ENCODE peak calls at places on chromosomes 6 and 20, in nine cellular contexts. T is mesothelial cell of epicardium, Z is heart right ventricle, O is endothelial cell, C is epithelial cell of proximal tubule, M is adrenal gland, J is neural progenitor cell, H is HepG2, K is GM20000. N is an unnamed sample.

GRCh38 chr20:4513720-4514119 is 208.0 kb upstream of the PRND start:
- DNase-seq in C (peak), M (no peak), J (no peak), K (no peak), T (no peak), Z (no peak), O (no peak), H (no peak), N (peak)

GRCh38 chr20:45833883-45834796 is 541 bp downstream of the SNX21 start:
- DNase-seq in H (peak), M (peak), O (peak), Z (peak), C (no peak), K (peak), T (peak), J (peak), N (no peak)

GRCh38 chr6:149755300-149756260 is 6.0 kb downstream of the PCMT1 start:
- DNase-seq in K (peak), J (no peak), O (no peak), M (no peak), T (no peak), H (no peak), Z (no peak), C (no peak), N (no peak)

GRCh38 chr20:20933559-20933958 is 172.6 kb downstream of the LINC00237 start:
- DNase-seq in K (no peak), J (no peak), T (no peak), O (no peak), H (no peak), M (no peak), C (no peak), Z (no peak), N (no peak)

GRCh38 chr20:20699144-20699543 is 13.3 kb downstream of the RALGAPA2 start:
- DNase-seq in K (no peak), O (no peak), M (no peak), C (no peak), H (peak), Z (no peak), J (no peak), T (no peak), N (no peak)

GRCh38 chr6:128600397-128600951 is 80.1 kb upstream of the PTPRK start:
- DNase-seq in M (no peak), K (no peak), O (peak), H (no peak), J (no peak), Z (no peak), T (no peak), C (no peak), N (peak)

GRCh38 chr20:32527447-32528055 is 57.6 kb downstream of the NOL4L start:
- DNase-seq in H (no peak), O (no peak), K (no peak), C (no peak), Z (no peak), T (no peak), M (no peak), J (peak), N (no peak)

GRCh38 chr6:145669627-145670034 is 65.7 kb downstream of the EPM2A start:
- DNase-seq in K (no peak), O (no peak), J (no peak), T (no peak), H (no peak), C (no peak), Z (no peak), M (no peak), N (peak)

GRCh38 chr6:26311385-26312095 is 53.5 kb upstream of the BTN3A2 start:
- DNase-seq in K (no peak), J (peak), M (no peak), O (no peak), Z (no peak), T (no peak), C (no peak), H (peak), N (peak)

GRCh38 chr6:1029196-1029595 is 282.7 kb upstream of the FOXQ1 start:
- DNase-seq in O (no peak), T (no peak), J (no peak), M (no peak), H (no peak), C (peak), K (no peak), Z (no peak), N (peak)

GRCh38 chr20:50053790-50054547 is 59.0 kb downstream of the UBE2V1 start:
- DNase-seq in Z (no peak), C (no peak), K (no peak), T (no peak), M (no peak), H (no peak), J (no peak), O (no peak), N (no peak)

GRCh38 chr6:32045811-32046449 is 7.7 kb downstream of the CYP21A2 start:
- DNase-seq in K (no peak), Z (peak), O (no peak), H (no peak), T (no peak), J (no peak), M (peak), C (no peak), N (no peak)

GRCh38 chr6:68087399-68088133 is 547.5 kb upstream of the ADGRB3 start:
- DNase-seq in J (no peak), K (peak), H (no peak), M (no peak), O (no peak), T (no peak), Z (no peak), C (no peak), N (no peak)

GRCh38 chr6:129644567-129645015 is 65.4 kb downstream of the ARHGAP18 start:
- DNase-seq in H (peak), K (no peak), T (no peak), Z (no peak), O (no peak), J (no peak), M (no peak), C (no peak), N (peak)

GRCh38 chr6:53369051-53369450 is 20.3 kb upstream of the ELOVL5 start:
- DNase-seq in Z (no peak), M (no peak), K (no peak), H (no peak), J (no peak), O (no peak), C (no peak), T (no peak), N (no peak)
- TF ChIP-seq CTCF in Z (no peak), M (no peak), K (no peak), H (no peak), J (no peak), O (no peak), C (no peak), T (no peak), N (no peak)

GRCh38 chr6:155319902-155320301 is 5.6 kb upstream of the TFB1M start:
- DNase-seq in J (no peak), M (no peak), T (no peak), K (no peak), O (no peak), Z (no peak), C (no peak), H (no peak), N (no peak)

GRCh38 chr6:155315516-155315871 is 1.2 kb upstream of the TFB1M start:
- DNase-seq in M (no peak), O (no peak), Z (no peak), H (peak), C (peak), T (no peak), J (no peak), K (no peak), N (no peak)

GRCh38 chr6:155314773-155315515 is 660 bp upstream of the TFB1M start:
- DNase-seq in T (no peak), C (peak), O (no peak), K (peak), Z (peak), M (peak), J (no peak), H (peak), N (peak)

GRCh38 chr6:155316419-155316818 is 2.1 kb upstream of the TFB1M start:
- DNase-seq in C (no peak), H (no peak), J (no peak), Z (no peak), M (no peak), K (no peak), T (no peak), O (no peak), N (no peak)

DNA sequence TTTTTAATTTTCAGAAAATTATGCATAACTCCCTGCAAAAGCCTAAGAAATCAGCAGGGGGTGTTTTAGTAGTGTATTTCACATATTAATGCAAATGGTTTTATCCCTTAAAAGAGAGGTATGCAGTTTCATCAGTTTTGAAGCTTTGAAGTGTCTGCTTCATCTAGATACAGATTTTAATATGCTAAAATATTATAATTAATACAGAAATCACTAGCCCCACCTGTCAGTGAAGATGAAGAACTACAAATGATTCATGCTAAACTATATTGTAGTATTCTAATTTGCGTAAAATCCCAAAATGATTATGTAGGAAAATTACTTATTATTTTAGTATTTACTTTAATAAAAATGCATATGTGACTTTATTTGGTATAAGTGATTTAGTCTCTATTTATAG is 2.9 kb upstream of the TFB1M start:
- DNase-seq in H (no peak), T (no peak), O (no peak), K (no peak), C (no peak), J (no peak), M (no peak), Z (no peak), N (no peak)
- TF ChIP-seq CTCF in H (no peak), T (no peak), O (peak), K (no peak), C (no peak), J (peak), M (no peak), Z (no peak), N (peak)

DNA sequence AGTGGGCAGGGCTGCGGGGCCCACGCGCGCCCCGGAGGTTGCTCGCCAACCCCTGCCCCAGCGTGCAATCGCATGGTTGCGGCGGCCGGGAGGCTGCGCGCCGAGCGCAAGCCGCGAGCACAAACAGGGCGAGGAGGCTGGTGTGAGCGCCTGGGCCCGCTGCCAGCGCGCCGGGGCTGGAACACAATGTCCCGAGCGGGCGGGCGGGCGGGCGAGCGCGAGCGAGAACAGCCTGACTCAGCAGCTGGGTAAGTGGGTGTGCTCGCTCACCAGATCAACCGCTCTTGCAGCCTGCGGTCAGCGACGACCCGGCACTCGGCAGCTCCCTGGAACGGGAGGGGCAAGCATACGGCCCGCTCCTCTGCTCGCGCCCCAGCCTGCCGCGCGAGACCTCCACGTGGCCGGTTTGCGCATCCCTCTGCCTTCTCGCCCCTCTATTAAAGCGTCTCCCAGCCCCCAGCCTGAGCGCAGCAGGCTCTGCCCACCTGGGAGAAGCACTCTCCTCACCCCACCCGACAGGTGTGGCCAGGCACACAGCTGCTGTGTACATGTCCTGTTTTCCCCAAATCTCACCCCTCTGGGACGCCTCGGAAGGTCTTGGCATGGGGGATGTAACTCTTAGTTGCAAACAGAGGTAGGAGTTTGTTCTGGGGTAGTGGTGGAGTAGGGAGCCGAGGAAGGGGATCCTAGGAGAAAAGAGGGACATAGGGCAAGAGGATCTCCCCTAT is 8.7 kb upstream of the ARMC12 start:
- DNase-seq in K (peak), Z (peak), J (peak), C (no peak), T (peak), H (peak), O (peak), M (peak), N (peak)
- TF ChIP-seq CTCF in K (no peak), Z (no peak), J (no peak), C (no peak), T (no peak), H (no peak), O (no peak), M (peak), N (no peak)

DNA sequence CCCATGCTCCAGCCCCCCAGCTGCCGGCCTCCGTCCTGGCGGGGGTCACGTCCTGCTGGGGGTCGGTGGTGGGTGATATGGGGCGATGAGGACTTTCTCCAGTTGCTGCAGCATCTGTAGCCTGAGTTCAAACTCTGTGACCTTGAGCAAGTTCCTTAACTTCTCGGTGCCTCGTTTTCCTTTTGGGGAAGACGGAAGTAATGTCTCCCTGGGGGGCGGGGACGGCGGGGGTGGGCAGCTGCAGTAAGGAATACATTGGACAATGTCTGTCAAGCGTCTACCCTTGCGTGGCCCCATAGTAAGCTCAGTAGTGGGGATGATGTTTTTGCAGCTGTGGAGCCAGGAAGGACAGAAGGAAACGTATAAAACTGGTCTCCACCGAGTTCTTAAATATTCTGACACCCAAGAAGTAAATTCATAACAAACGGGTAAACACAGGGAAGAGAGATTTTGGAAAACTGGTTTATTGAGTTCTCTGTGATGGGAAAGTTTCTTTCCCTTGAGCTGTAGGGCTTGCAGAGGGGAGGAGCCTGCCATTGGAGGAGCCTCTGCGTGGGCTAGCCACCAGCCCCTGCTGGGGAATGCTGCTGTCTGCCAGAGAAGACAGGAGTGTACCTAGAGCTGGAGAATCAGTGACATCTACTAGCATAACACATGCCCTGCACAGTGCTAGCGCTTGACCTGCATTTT is 1.0 kb upstream of the ACSS1 start:
- DNase-seq in Z (no peak), C (no peak), K (no peak), H (peak), O (no peak), T (no peak), M (peak), J (peak), N (no peak)
- TF ChIP-seq CTCF in Z (no peak), C (no peak), K (no peak), H (no peak), O (no peak), T (no peak), M (no peak), J (no peak), N (no peak)

GRCh38 chr6:82251942-82252341 is 4.4 kb upstream of the IBTK start:
- DNase-seq in O (no peak), Z (no peak), H (peak), K (peak), J (peak), C (no peak), T (no peak), M (no peak), N (peak)
- TF ChIP-seq CTCF in O (peak), Z (peak), H (peak), K (peak), J (peak), C (peak), T (peak), M (peak), N (peak)

DNA sequence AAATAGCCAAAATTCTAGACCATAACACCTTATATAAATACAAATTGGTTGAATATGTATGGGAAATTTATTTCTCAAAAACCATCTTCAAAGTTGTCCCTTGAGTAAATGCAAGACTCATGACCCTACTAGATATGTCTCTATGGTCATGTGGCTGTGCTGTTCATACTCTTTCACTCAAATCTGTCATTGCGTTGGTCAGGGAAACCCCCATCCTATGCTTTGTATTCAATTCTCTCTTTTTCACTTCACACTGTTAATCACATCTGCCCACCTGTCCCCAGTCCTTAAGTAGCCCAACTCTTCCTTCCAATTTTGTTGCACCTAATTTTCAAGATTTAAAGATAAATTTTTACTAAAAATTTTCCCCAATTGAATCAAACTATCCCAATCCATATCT is 51.0 kb downstream of the RPS12 start:
- DNase-seq in M (no peak), Z (no peak), J (no peak), C (no peak), T (no peak), K (peak), H (no peak), O (no peak), N (no peak)
- TF ChIP-seq CTCF in M (no peak), Z (no peak), J (no peak), C (no peak), T (no peak), K (no peak), H (no peak), O (no peak), N (no peak)

GRCh38 chr20:1442304-1442703 is 24.3 kb downstream of the NSFL1C start:
- DNase-seq in J (no peak), M (no peak), K (no peak), H (no peak), T (no peak), Z (no peak), C (no peak), O (no peak), N (no peak)

GRCh38 chr20:1440024-1440423 is 26.6 kb downstream of the NSFL1C start:
- DNase-seq in C (no peak), J (peak), K (no peak), Z (no peak), O (peak), M (no peak), H (peak), T (no peak), N (peak)

GRCh38 chr20:1441133-1441532 is 25.5 kb downstream of the NSFL1C start:
- DNase-seq in J (no peak), H (no peak), O (no peak), C (no peak), K (no peak), T (no peak), M (no peak), Z (no peak), N (no peak)

GRCh38 chr20:1446536-1446935 is 20.1 kb downstream of the NSFL1C start:
- DNase-seq in H (no peak), K (no peak), Z (no peak), O (no peak), C (no peak), J (no peak), M (no peak), T (no peak), N (no peak)

DNA sequence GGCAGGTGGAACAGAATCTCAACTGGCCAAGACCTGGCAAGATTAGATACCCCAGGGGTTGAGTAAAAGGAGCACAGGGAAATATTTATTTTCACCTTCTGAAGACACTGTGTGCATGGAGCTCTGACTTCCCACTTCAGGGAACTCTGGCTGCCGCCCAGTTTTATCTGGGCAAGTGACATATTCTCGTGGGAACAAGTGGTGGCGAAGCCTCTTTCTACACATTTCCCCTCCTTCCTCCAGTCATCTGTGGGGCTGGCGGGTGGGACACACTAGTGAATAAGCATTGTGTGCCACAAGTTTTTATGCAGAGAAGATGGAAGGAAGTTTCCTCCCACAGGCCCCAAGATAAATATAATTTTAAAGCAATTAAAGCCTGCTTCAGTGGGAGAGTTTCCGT is 23.6 kb downstream of the NSFL1C start:
- DNase-seq in Z (no peak), C (no peak), T (no peak), J (no peak), O (no peak), H (no peak), K (no peak), M (no peak), N (no peak)
- TF ChIP-seq CTCF in Z (no peak), C (no peak), T (no peak), J (no peak), O (no peak), H (no peak), K (no peak), M (no peak), N (no peak)

DNA sequence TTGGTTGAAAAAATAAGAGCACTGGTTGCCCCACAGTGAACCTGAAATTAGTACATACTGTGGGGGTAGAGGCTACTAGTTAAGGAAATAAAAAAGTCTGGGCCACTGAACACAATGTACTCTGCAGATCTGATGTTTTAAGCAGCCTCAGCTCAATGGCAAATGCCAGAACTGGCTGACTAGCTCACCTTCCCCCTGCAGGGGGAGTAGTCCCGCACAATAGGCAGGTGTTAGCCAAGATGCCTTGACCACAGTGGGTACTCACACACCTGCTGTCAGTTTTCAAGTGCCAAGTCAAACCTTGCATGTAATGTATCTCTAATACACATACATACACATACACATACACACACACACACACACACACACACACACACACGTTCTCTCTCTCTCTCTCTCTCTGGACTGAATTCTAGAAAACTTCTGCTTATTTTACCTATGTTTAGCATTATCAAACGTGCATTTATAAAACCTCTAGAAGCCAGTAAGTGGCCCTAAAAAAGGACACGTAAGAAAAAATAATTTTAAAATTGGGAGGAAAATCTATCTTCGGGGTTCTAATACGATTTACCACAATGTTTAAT is 36.1 kb downstream of the GMDS start:
- DNase-seq in O (peak), T (no peak), Z (no peak), J (peak), H (peak), M (no peak), K (peak), C (no peak), N (no peak)
- TF ChIP-seq CTCF in O (peak), T (peak), Z (peak), J (peak), H (peak), M (peak), K (peak), C (peak), N (peak)